ENCODE peak calls at places on chromosome 2, in five cellular contexts. One of them, this sample, is unnamed.

GRCh38 chr2:156486175-156486574 is 50.0 kb downstream of the GPD2 start:
- DNase-seq in lower leg skin: no peak
- DNase-seq in choroid plexus epithelial cell: peak
- DNase-seq in BJ: no peak
- DNase-seq in thoracic aorta: no peak
- DNase-seq in this sample: no peak

GRCh38 chr2:26602575-26602974 is 38.6 kb downstream of the CIB4 start:
- DNase-seq in lower leg skin: peak
- DNase-seq in thoracic aorta: no peak
- DNase-seq in BJ: no peak
- DNase-seq in choroid plexus epithelial cell: no peak
- DNase-seq in this sample: no peak

GRCh38 chr2:27798948-27799645 is 27.6 kb downstream of the MRPL33 start:
- DNase-seq in thoracic aorta: peak
- DNase-seq in lower leg skin: no peak
- DNase-seq in choroid plexus epithelial cell: peak
- DNase-seq in BJ: peak
- DNase-seq in this sample: peak

GRCh38 chr2:239181074-239181581 is 219.7 kb downstream of the HDAC4 start:
- DNase-seq in choroid plexus epithelial cell: no peak
- DNase-seq in thoracic aorta: no peak
- DNase-seq in BJ: no peak
- DNase-seq in lower leg skin: peak
- DNase-seq in this sample: no peak

GRCh38 chr2:49044680-49045079 is 109.6 kb downstream of the FSHR start:
- DNase-seq in lower leg skin: no peak
- DNase-seq in thoracic aorta: no peak
- DNase-seq in choroid plexus epithelial cell: peak
- DNase-seq in BJ: no peak
- DNase-seq in this sample: no peak

GRCh38 chr2:220104871-220105351 is 477.5 kb downstream of the SLC4A3 start:
- DNase-seq in lower leg skin: no peak
- DNase-seq in thoracic aorta: peak
- DNase-seq in choroid plexus epithelial cell: peak
- DNase-seq in BJ: no peak
- DNase-seq in this sample: no peak

GRCh38 chr2:28507806-28508764 is 12.2 kb downstream of the PLB1 start:
- DNase-seq in BJ: no peak
- DNase-seq in choroid plexus epithelial cell: peak
- DNase-seq in thoracic aorta: no peak
- DNase-seq in lower leg skin: peak
- DNase-seq in this sample: peak

GRCh38 chr2:241935314-241935713 is 65.8 kb downstream of the RTP5 start:
- DNase-seq in lower leg skin: no peak
- DNase-seq in thoracic aorta: no peak
- DNase-seq in BJ: peak
- DNase-seq in choroid plexus epithelial cell: peak
- DNase-seq in this sample: peak

GRCh38 chr2:199977984-199978415 is 22.6 kb downstream of the MAIP1 start:
- DNase-seq in BJ: no peak
- DNase-seq in lower leg skin: no peak
- DNase-seq in thoracic aorta: no peak
- DNase-seq in choroid plexus epithelial cell: peak
- DNase-seq in this sample: no peak

GRCh38 chr2:199982444-199982843 is 27.1 kb downstream of the MAIP1 start:
- DNase-seq in choroid plexus epithelial cell: no peak
- DNase-seq in BJ: no peak
- DNase-seq in thoracic aorta: no peak
- DNase-seq in lower leg skin: no peak
- DNase-seq in this sample: no peak

GRCh38 chr2:199979398-199979797 is 24.0 kb downstream of the MAIP1 start:
- DNase-seq in BJ: no peak
- DNase-seq in choroid plexus epithelial cell: no peak
- DNase-seq in lower leg skin: no peak
- DNase-seq in thoracic aorta: no peak
- DNase-seq in this sample: no peak

GRCh38 chr2:199983534-199983933 is 28.2 kb downstream of the MAIP1 start:
- DNase-seq in lower leg skin: no peak
- DNase-seq in choroid plexus epithelial cell: no peak
- DNase-seq in thoracic aorta: no peak
- DNase-seq in BJ: no peak
- DNase-seq in this sample: no peak

DNA sequence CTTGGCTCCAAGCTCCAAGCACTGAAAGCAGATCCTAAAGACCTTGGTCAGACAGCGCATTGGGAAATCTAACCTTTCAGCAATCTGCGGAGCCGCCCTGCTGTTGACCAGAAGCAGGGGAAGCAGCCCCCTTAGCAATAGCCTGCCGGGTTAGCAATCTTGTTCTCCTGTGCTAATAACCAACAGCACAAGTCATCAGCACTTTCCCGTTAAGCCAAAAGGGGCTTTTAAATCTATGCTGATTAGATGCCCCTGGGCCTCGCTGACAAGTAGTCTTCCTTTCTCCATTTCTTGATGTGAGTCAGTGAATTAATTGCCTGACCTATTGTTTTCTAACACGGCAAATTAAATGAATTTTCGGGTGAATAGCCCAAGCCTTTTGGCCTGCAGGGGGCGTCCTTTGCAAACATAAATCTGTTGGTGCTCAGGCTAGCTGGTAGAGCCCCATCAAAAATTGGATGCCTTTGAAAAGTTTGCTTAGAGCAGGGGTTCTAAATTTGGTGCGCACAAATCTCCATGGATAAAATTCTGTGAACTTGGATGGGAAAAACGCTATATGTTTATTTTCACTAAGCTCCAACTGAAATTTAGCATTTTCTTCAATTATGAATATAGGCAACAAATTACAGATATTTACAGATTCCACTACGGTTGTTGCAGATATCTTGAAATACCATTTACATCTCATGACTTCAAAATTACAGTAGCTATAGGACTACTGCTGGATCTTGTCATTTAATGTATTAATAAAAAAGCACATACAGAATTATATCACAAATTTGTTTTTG is 24.7 kb downstream of the MAIP1 start:
- DNase-seq in choroid plexus epithelial cell: peak
- DNase-seq in lower leg skin: peak
- DNase-seq in thoracic aorta: peak
- DNase-seq in BJ: no peak
- DNase-seq in this sample: peak
- H3K4me3 ChIP-seq in choroid plexus epithelial cell: peak
- H3K4me3 ChIP-seq in lower leg skin: no peak
- H3K4me3 ChIP-seq in thoracic aorta: peak
- H3K4me3 ChIP-seq in BJ: no peak
- H3K4me3 ChIP-seq in this sample: no peak

GRCh38 chr2:37526856-37527255 is 144.6 kb downstream of the CDC42EP3 start:
- DNase-seq in BJ: no peak
- DNase-seq in thoracic aorta: no peak
- DNase-seq in lower leg skin: no peak
- DNase-seq in choroid plexus epithelial cell: no peak
- DNase-seq in this sample: no peak
- H3K4me3 ChIP-seq in BJ: no peak
- H3K4me3 ChIP-seq in thoracic aorta: no peak
- H3K4me3 ChIP-seq in lower leg skin: no peak
- H3K4me3 ChIP-seq in choroid plexus epithelial cell: no peak
- H3K4me3 ChIP-seq in this sample: no peak

GRCh38 chr2:149389506-149390167 is 59.2 kb downstream of the LYPD6 start:
- DNase-seq in lower leg skin: no peak
- DNase-seq in thoracic aorta: no peak
- DNase-seq in BJ: no peak
- DNase-seq in choroid plexus epithelial cell: no peak
- DNase-seq in this sample: no peak

GRCh38 chr2:149394864-149395263 is 64.5 kb downstream of the LYPD6 start:
- DNase-seq in BJ: no peak
- DNase-seq in thoracic aorta: no peak
- DNase-seq in choroid plexus epithelial cell: no peak
- DNase-seq in lower leg skin: no peak
- DNase-seq in this sample: no peak

GRCh38 chr2:149388120-149388816 is 57.9 kb downstream of the LYPD6 start:
- DNase-seq in BJ: no peak
- DNase-seq in lower leg skin: no peak
- DNase-seq in choroid plexus epithelial cell: no peak
- DNase-seq in thoracic aorta: no peak
- DNase-seq in this sample: no peak

DNA sequence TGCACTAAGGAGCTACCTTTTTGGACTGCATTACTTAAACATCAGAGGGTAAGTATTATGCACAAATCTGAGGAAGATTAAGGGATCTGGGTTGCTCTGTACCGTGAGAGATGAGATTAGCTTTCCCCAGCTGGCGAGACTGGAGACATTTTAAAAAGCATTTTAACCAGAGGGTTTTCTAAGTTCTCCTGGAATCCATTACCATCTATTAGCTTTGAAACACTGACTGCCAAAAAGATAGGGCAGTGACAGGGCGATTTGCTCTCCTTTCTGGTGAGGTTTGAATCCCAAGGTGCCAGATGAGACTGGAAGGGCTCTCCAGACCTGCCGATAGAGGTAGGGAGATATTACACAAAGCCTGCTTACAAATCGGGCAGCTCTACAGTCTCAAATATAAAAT is 63.3 kb downstream of the LYPD6 start:
- DNase-seq in choroid plexus epithelial cell: no peak
- DNase-seq in thoracic aorta: no peak
- DNase-seq in lower leg skin: no peak
- DNase-seq in BJ: no peak
- DNase-seq in this sample: no peak
- H3K4me3 ChIP-seq in choroid plexus epithelial cell: no peak
- H3K4me3 ChIP-seq in thoracic aorta: no peak
- H3K4me3 ChIP-seq in lower leg skin: no peak
- H3K4me3 ChIP-seq in BJ: no peak
- H3K4me3 ChIP-seq in this sample: no peak

GRCh38 chr2:168192143-168192785 is 55.1 kb downstream of the STK39 start:
- DNase-seq in choroid plexus epithelial cell: no peak
- DNase-seq in lower leg skin: no peak
- DNase-seq in thoracic aorta: no peak
- DNase-seq in BJ: no peak
- DNase-seq in this sample: no peak
- H3K4me3 ChIP-seq in choroid plexus epithelial cell: no peak
- H3K4me3 ChIP-seq in lower leg skin: no peak
- H3K4me3 ChIP-seq in thoracic aorta: no peak
- H3K4me3 ChIP-seq in BJ: no peak
- H3K4me3 ChIP-seq in this sample: no peak

DNA sequence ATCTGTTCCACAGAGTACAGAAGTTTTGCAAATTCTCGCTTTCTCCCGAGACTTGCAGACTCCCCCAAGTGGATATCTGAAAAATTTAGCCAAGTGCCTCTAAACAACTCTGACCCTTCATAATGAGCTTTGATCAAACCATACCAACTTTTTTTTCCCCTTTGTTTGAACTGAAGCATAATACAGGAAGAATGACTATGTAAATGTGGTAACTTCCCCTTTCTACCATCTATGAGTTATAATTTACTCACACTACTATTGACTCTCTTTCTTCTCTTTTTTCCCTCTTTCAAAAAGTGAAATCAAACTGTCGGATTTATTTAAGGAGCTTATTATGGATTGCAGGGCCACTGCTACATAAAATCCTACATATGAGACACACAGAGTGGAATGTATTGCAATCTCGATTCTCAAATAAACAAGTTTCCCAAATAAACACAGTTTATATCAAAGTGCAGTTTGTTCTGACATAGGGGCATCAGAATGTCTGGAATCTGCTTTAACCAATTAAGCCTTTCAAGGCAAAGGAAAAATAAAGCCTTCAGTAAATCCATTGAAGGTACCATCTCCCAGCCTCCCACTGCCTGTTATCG is 1.4 kb upstream of the ZNF804A start:
- DNase-seq in choroid plexus epithelial cell: peak
- DNase-seq in lower leg skin: no peak
- DNase-seq in thoracic aorta: no peak
- DNase-seq in BJ: peak
- DNase-seq in this sample: no peak
- H3K4me3 ChIP-seq in choroid plexus epithelial cell: peak
- H3K4me3 ChIP-seq in lower leg skin: no peak
- H3K4me3 ChIP-seq in thoracic aorta: peak
- H3K4me3 ChIP-seq in BJ: peak
- H3K4me3 ChIP-seq in this sample: no peak

DNA sequence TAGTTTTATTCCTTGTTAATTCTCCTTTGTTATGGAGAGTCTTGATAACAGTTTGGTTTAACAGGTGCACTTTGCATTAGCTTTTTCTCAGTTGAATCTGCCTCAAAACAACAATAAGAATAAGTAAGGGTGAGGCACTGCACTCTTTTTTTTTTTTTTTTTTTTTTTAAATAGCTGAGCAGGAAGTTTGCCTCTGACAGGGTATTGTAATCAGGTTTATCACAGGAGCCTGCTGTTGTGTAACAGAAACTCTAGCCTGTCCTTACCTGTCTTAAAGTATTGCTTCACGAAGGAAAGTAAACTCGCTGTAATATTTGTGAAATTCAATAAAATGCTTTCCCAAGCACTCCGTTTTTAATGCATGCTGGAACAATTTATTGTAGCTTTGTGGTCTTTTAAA is 52.4 kb downstream of the TAF1B start:
- DNase-seq in thoracic aorta: no peak
- DNase-seq in BJ: no peak
- DNase-seq in choroid plexus epithelial cell: no peak
- DNase-seq in lower leg skin: no peak
- DNase-seq in this sample: no peak
- H3K4me3 ChIP-seq in thoracic aorta: no peak
- H3K4me3 ChIP-seq in BJ: no peak
- H3K4me3 ChIP-seq in choroid plexus epithelial cell: no peak
- H3K4me3 ChIP-seq in lower leg skin: no peak
- H3K4me3 ChIP-seq in this sample: no peak

DNA sequence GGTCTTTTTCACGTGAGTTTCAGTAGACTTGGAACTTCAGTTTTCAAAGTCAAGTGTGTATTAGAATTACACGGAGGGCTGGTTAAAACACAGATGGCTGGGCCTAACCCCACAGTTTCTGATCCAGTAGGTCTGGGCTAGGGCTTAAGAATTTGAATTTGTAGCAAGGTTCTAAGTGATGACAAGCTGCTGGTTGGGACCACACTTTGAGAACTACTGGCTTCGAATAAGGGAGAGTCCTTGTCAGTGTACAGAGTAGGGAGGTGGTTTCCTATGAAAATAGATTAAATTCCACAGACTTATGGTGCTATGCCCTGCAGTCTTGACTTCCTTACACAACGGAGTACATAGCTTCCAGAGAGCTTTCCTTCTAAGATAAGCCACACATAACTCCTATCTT is 4.5 kb downstream of the RHOB start:
- DNase-seq in choroid plexus epithelial cell: peak
- DNase-seq in lower leg skin: peak
- DNase-seq in BJ: no peak
- DNase-seq in thoracic aorta: no peak
- DNase-seq in this sample: no peak
- H3K4me3 ChIP-seq in choroid plexus epithelial cell: no peak
- H3K4me3 ChIP-seq in lower leg skin: no peak
- H3K4me3 ChIP-seq in BJ: no peak
- H3K4me3 ChIP-seq in thoracic aorta: peak
- H3K4me3 ChIP-seq in this sample: no peak